ENCODE peak calls at places on chromosomes 3 and 15, in ten cellular contexts. L is AG04450; A is activated CD8-positive, alpha-beta memory T cell treated with anti-CD3 and anti-CD28 coated beads for 48 hours; K is activated T-cell treated with anti-CD3 and anti-CD28 coated beads for 4 hours; X is ovary; T is nucleus accumbens; P is dorsolateral prefrontal cortex; C is CD8-positive, alpha-beta T cell; U is NT2/D1; W is HEK293T. E is an unnamed sample.

GRCh38 chr3:119746423-119746822 is 35.5 kb upstream of the NR1I2 start:
- DNase-seq in L (no peak), A (no peak), K (no peak), X (no peak), T (no peak), P (no peak), C (no peak), U (no peak), W (no peak), E (no peak)

GRCh38 chr3:13016083-13016725 is 57.0 kb downstream of the IQSEC1 start:
- DNase-seq in L (no peak), A (no peak), K (no peak), X (no peak), T (no peak), P (peak; percentile 33), C (peak; percentile 41), U (no peak), W (no peak), E (no peak)

GRCh38 chr3:40989141-40990061 is 209.9 kb upstream of the CTNNB1 start:
- DNase-seq in L (no peak), A (no peak), K (no peak), X (no peak), T (no peak), P (no peak), C (no peak), U (no peak), W (no peak), E (no peak)

GRCh38 chr3:15499536-15499935 is 22.0 kb downstream of the COLQ start:
- DNase-seq in L (no peak), A (no peak), K (no peak), X (no peak), T (no peak), P (no peak), C (no peak), U (no peak), W (no peak), E (no peak)

GRCh38 chr15:95162967-95163531 is 931.7 kb downstream of the MCTP2 start:
- DNase-seq in L (peak; percentile 51), A (no peak), K (no peak), X (no peak), T (peak; percentile 3), P (no peak), C (no peak), U (no peak), W (no peak), E (no peak)

GRCh38 chr3:74465652-74466415 is 148.6 kb downstream of the CNTN3 start:
- DNase-seq in L (no peak), A (no peak), K (no peak), X (no peak), T (peak; percentile 11), P (no peak), C (no peak), U (no peak), W (no peak), E (no peak)

GRCh38 chr3:27721717-27722564 is at the start of gene EOMES:
- DNase-seq in L (no peak), A (peak; percentile 53), K (peak; percentile 45), X (no peak), T (no peak), P (no peak), C (peak; percentile 68), U (peak; percentile 67), W (peak; percentile 69), E (no peak)

GRCh38 chr3:27939940-27940339 is 217.8 kb upstream of the EOMES start:
- DNase-seq in L (no peak), A (no peak), K (no peak), X (no peak), T (no peak), P (no peak), C (no peak), U (peak; percentile 55), W (no peak), E (peak; percentile 6)

GRCh38 chr3:127286571-127287140 is 1.2 kb downstream of the PRR20G start:
- DNase-seq in L (no peak), A (no peak), K (no peak), X (no peak), T (no peak), P (no peak), C (no peak), U (no peak), W (no peak), E (no peak)